ENCODE peak calls at places on chromosomes 3 and 15, in eight cellular contexts. One of them, this sample, is unnamed.

GRCh38 chr15:66224946-66225345 is 28.6 kb downstream of the MEGF11 start:
- DNase-seq in spleen: peak
- DNase-seq in endodermal cell: no peak
- DNase-seq in tibial nerve: no peak
- DNase-seq in adrenal gland: no peak
- DNase-seq in fibroblast of lung: no peak
- DNase-seq in brain microvascular endothelial cell: no peak
- DNase-seq in A549: no peak
- DNase-seq in this sample: peak

GRCh38 chr3:65412591-65412990 is 626.1 kb downstream of the MAGI1 start:
- DNase-seq in spleen: no peak
- DNase-seq in endodermal cell: peak
- DNase-seq in tibial nerve: no peak
- DNase-seq in adrenal gland: peak
- DNase-seq in fibroblast of lung: no peak
- DNase-seq in brain microvascular endothelial cell: no peak
- DNase-seq in A549: no peak
- DNase-seq in this sample: peak

GRCh38 chr3:27721717-27722564 is at the start of gene EOMES:
- DNase-seq in spleen: peak
- DNase-seq in endodermal cell: peak
- DNase-seq in tibial nerve: no peak
- DNase-seq in adrenal gland: peak
- DNase-seq in fibroblast of lung: peak
- DNase-seq in brain microvascular endothelial cell: no peak
- DNase-seq in A549: peak
- DNase-seq in this sample: peak

GRCh38 chr3:45367451-45367850 is 20.9 kb upstream of the LARS2 start:
- DNase-seq in spleen: no peak
- DNase-seq in endodermal cell: no peak
- DNase-seq in tibial nerve: no peak
- DNase-seq in adrenal gland: no peak
- DNase-seq in fibroblast of lung: peak
- DNase-seq in brain microvascular endothelial cell: peak
- DNase-seq in A549: peak
- DNase-seq in this sample: no peak

GRCh38 chr3:140135461-140135860 is 200.5 kb downstream of the CLSTN2 start:
- DNase-seq in spleen: no peak
- DNase-seq in endodermal cell: no peak
- DNase-seq in tibial nerve: no peak
- DNase-seq in adrenal gland: no peak
- DNase-seq in fibroblast of lung: no peak
- DNase-seq in brain microvascular endothelial cell: no peak
- DNase-seq in A549: no peak
- DNase-seq in this sample: no peak

GRCh38 chr3:188365184-188365583 is 211.2 kb downstream of the LPP start:
- DNase-seq in spleen: no peak
- DNase-seq in endodermal cell: no peak
- DNase-seq in tibial nerve: no peak
- DNase-seq in adrenal gland: no peak
- DNase-seq in fibroblast of lung: no peak
- DNase-seq in brain microvascular endothelial cell: no peak
- DNase-seq in A549: no peak
- DNase-seq in this sample: no peak

GRCh38 chr3:101270158-101270557 is 50.2 kb downstream of the IMPG2 start:
- DNase-seq in spleen: no peak
- DNase-seq in endodermal cell: no peak
- DNase-seq in tibial nerve: no peak
- DNase-seq in adrenal gland: no peak
- DNase-seq in fibroblast of lung: no peak
- DNase-seq in brain microvascular endothelial cell: no peak
- DNase-seq in A549: no peak
- DNase-seq in this sample: no peak

GRCh38 chr3:114902691-114903101 is 244.4 kb downstream of the ZBTB20 start:
- DNase-seq in spleen: no peak
- DNase-seq in endodermal cell: peak
- DNase-seq in tibial nerve: no peak
- DNase-seq in adrenal gland: no peak
- DNase-seq in fibroblast of lung: no peak
- DNase-seq in brain microvascular endothelial cell: no peak
- DNase-seq in A549: peak
- DNase-seq in this sample: no peak

GRCh38 chr3:107953707-107954106 is 137.1 kb downstream of the CD47 start:
- DNase-seq in spleen: no peak
- DNase-seq in endodermal cell: no peak
- DNase-seq in tibial nerve: no peak
- DNase-seq in adrenal gland: no peak
- DNase-seq in fibroblast of lung: no peak
- DNase-seq in brain microvascular endothelial cell: no peak
- DNase-seq in A549: no peak
- DNase-seq in this sample: no peak

GRCh38 chr3:186477033-186477432 is 67.1 kb downstream of the CRYGS start:
- DNase-seq in spleen: no peak
- DNase-seq in endodermal cell: peak
- DNase-seq in tibial nerve: no peak
- DNase-seq in adrenal gland: no peak
- DNase-seq in fibroblast of lung: no peak
- DNase-seq in brain microvascular endothelial cell: no peak
- DNase-seq in A549: no peak
- DNase-seq in this sample: no peak

GRCh38 chr15:58264068-58264971 is 126.1 kb downstream of the AQP9 start:
- DNase-seq in spleen: no peak
- DNase-seq in endodermal cell: no peak
- DNase-seq in tibial nerve: no peak
- DNase-seq in adrenal gland: no peak
- DNase-seq in fibroblast of lung: no peak
- DNase-seq in brain microvascular endothelial cell: no peak
- DNase-seq in A549: no peak
- DNase-seq in this sample: no peak

GRCh38 chr3:24220859-24221657 is 273.6 kb downstream of the THRB start:
- DNase-seq in spleen: no peak
- DNase-seq in endodermal cell: no peak
- DNase-seq in tibial nerve: no peak
- DNase-seq in adrenal gland: peak
- DNase-seq in fibroblast of lung: peak
- DNase-seq in brain microvascular endothelial cell: peak
- DNase-seq in A549: peak
- DNase-seq in this sample: no peak

GRCh38 chr3:185365281-185366211 is 2.6 kb downstream of the MAP3K13 start:
- DNase-seq in spleen: no peak
- DNase-seq in endodermal cell: no peak
- DNase-seq in tibial nerve: no peak
- DNase-seq in adrenal gland: no peak
- DNase-seq in fibroblast of lung: no peak
- DNase-seq in brain microvascular endothelial cell: no peak
- DNase-seq in A549: no peak
- DNase-seq in this sample: peak

GRCh38 chr15:93063796-93064690 is 25.0 kb downstream of the RGMA start:
- DNase-seq in spleen: peak
- DNase-seq in endodermal cell: no peak
- DNase-seq in tibial nerve: no peak
- DNase-seq in adrenal gland: no peak
- DNase-seq in fibroblast of lung: no peak
- DNase-seq in brain microvascular endothelial cell: no peak
- DNase-seq in A549: no peak
- DNase-seq in this sample: no peak

GRCh38 chr15:57915827-57916531 is 149.5 kb downstream of the ALDH1A2 start:
- DNase-seq in spleen: no peak
- DNase-seq in endodermal cell: no peak
- DNase-seq in tibial nerve: no peak
- DNase-seq in adrenal gland: peak
- DNase-seq in fibroblast of lung: no peak
- DNase-seq in brain microvascular endothelial cell: no peak
- DNase-seq in A549: no peak
- DNase-seq in this sample: no peak

GRCh38 chr15:86850939-86851338 is 771.3 kb downstream of the AGBL1 start:
- DNase-seq in spleen: no peak
- DNase-seq in endodermal cell: no peak
- DNase-seq in tibial nerve: no peak
- DNase-seq in adrenal gland: no peak
- DNase-seq in fibroblast of lung: no peak
- DNase-seq in brain microvascular endothelial cell: no peak
- DNase-seq in A549: no peak
- DNase-seq in this sample: no peak

GRCh38 chr15:37109952-37110630 is 9.7 kb upstream of the MEIS2 start:
- DNase-seq in spleen: no peak
- DNase-seq in endodermal cell: peak
- DNase-seq in tibial nerve: no peak
- DNase-seq in adrenal gland: peak
- DNase-seq in fibroblast of lung: peak
- DNase-seq in brain microvascular endothelial cell: no peak
- DNase-seq in A549: no peak
- DNase-seq in this sample: peak

GRCh38 chr3:129622418-129622872 is 16.0 kb upstream of the PLXND1 start:
- DNase-seq in spleen: no peak
- DNase-seq in endodermal cell: no peak
- DNase-seq in tibial nerve: no peak
- DNase-seq in adrenal gland: no peak
- DNase-seq in fibroblast of lung: no peak
- DNase-seq in brain microvascular endothelial cell: no peak
- DNase-seq in A549: no peak
- DNase-seq in this sample: no peak

GRCh38 chr3:43256714-43257461 is 29.5 kb upstream of the SNRK start:
- DNase-seq in spleen: no peak
- DNase-seq in endodermal cell: no peak
- DNase-seq in tibial nerve: no peak
- DNase-seq in adrenal gland: no peak
- DNase-seq in fibroblast of lung: peak
- DNase-seq in brain microvascular endothelial cell: no peak
- DNase-seq in A549: no peak
- DNase-seq in this sample: no peak

GRCh38 chr15:66114863-66115425 is 138.6 kb downstream of the MEGF11 start:
- DNase-seq in spleen: peak
- DNase-seq in endodermal cell: no peak
- DNase-seq in tibial nerve: no peak
- DNase-seq in adrenal gland: no peak
- DNase-seq in fibroblast of lung: no peak
- DNase-seq in brain microvascular endothelial cell: no peak
- DNase-seq in A549: no peak
- DNase-seq in this sample: no peak

GRCh38 chr15:81595752-81596151 is 221.7 kb upstream of the TMC3 start:
- DNase-seq in spleen: no peak
- DNase-seq in endodermal cell: no peak
- DNase-seq in tibial nerve: no peak
- DNase-seq in adrenal gland: no peak
- DNase-seq in fibroblast of lung: no peak
- DNase-seq in brain microvascular endothelial cell: no peak
- DNase-seq in A549: no peak
- DNase-seq in this sample: no peak

GRCh38 chr3:13927295-13927694 is 47.4 kb upstream of the WNT7A start:
- DNase-seq in spleen: no peak
- DNase-seq in endodermal cell: peak
- DNase-seq in tibial nerve: no peak
- DNase-seq in adrenal gland: no peak
- DNase-seq in fibroblast of lung: no peak
- DNase-seq in brain microvascular endothelial cell: no peak
- DNase-seq in A549: peak
- DNase-seq in this sample: no peak

GRCh38 chr3:131739211-131739610 is 236.4 kb upstream of the MRPL3 start:
- DNase-seq in spleen: no peak
- DNase-seq in endodermal cell: no peak
- DNase-seq in tibial nerve: no peak
- DNase-seq in adrenal gland: no peak
- DNase-seq in fibroblast of lung: no peak
- DNase-seq in brain microvascular endothelial cell: no peak
- DNase-seq in A549: no peak
- DNase-seq in this sample: no peak

GRCh38 chr3:112122870-112123269 is 10.2 kb downstream of the GCSAM start:
- DNase-seq in spleen: no peak
- DNase-seq in endodermal cell: no peak
- DNase-seq in tibial nerve: no peak
- DNase-seq in adrenal gland: no peak
- DNase-seq in fibroblast of lung: no peak
- DNase-seq in brain microvascular endothelial cell: no peak
- DNase-seq in A549: no peak
- DNase-seq in this sample: no peak

GRCh38 chr15:90099072-90099867 is 3.0 kb downstream of the IDH2 start:
- DNase-seq in spleen: peak
- DNase-seq in endodermal cell: no peak
- DNase-seq in tibial nerve: no peak
- DNase-seq in adrenal gland: no peak
- DNase-seq in fibroblast of lung: no peak
- DNase-seq in brain microvascular endothelial cell: no peak
- DNase-seq in A549: no peak
- DNase-seq in this sample: no peak

GRCh38 chr15:73053398-73053723 is 1.1 kb downstream of the NEO1 start:
- DNase-seq in spleen: no peak
- DNase-seq in endodermal cell: no peak
- DNase-seq in tibial nerve: no peak
- DNase-seq in adrenal gland: no peak
- DNase-seq in fibroblast of lung: no peak
- DNase-seq in brain microvascular endothelial cell: no peak
- DNase-seq in A549: no peak
- DNase-seq in this sample: no peak
- H3K27ac ChIP-seq in spleen: peak
- H3K27ac ChIP-seq in endodermal cell: no peak
- H3K27ac ChIP-seq in tibial nerve: no peak
- H3K27ac ChIP-seq in adrenal gland: peak
- H3K27ac ChIP-seq in fibroblast of lung: no peak
- H3K27ac ChIP-seq in brain microvascular endothelial cell: no peak
- H3K27ac ChIP-seq in A549: peak
- H3K27ac ChIP-seq in this sample: peak

GRCh38 chr3:55817177-55817576 is 330.1 kb upstream of the WNT5A start:
- DNase-seq in spleen: no peak
- DNase-seq in endodermal cell: no peak
- DNase-seq in tibial nerve: no peak
- DNase-seq in adrenal gland: no peak
- DNase-seq in fibroblast of lung: no peak
- DNase-seq in brain microvascular endothelial cell: no peak
- DNase-seq in A549: no peak
- DNase-seq in this sample: no peak
- TF ChIP-seq CTCF in spleen: no peak
- TF ChIP-seq CTCF in endodermal cell: peak
- TF ChIP-seq CTCF in tibial nerve: no peak
- TF ChIP-seq CTCF in adrenal gland: no peak
- TF ChIP-seq CTCF in fibroblast of lung: no peak
- TF ChIP-seq CTCF in brain microvascular endothelial cell: no peak
- TF ChIP-seq CTCF in A549: no peak
- TF ChIP-seq CTCF in this sample: no peak

DNA sequence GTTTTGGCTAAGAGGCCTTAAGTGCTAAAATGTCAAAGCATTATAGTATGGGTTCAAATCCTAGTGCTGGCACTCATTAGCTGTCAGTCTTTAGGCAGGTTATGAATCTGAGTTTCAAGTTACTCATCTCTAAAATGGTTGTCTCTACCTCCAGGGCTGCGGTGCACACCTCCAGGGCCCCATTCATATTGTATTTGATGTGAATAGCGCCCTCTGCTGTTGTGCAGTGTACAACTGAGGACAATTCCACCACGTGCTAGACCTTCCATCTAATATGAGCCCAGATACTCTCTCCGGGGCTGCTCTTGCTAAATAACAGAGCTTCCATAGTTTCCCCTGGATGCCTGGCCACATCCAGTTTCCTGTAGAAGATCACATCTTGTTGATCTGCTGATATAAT is 54.3 kb downstream of the OXNAD1 start:
- DNase-seq in spleen: no peak
- DNase-seq in endodermal cell: peak
- DNase-seq in tibial nerve: no peak
- DNase-seq in adrenal gland: peak
- DNase-seq in fibroblast of lung: no peak
- DNase-seq in brain microvascular endothelial cell: no peak
- DNase-seq in A549: peak
- DNase-seq in this sample: no peak
- H3K27ac ChIP-seq in spleen: no peak
- H3K27ac ChIP-seq in endodermal cell: no peak
- H3K27ac ChIP-seq in tibial nerve: no peak
- H3K27ac ChIP-seq in adrenal gland: peak
- H3K27ac ChIP-seq in fibroblast of lung: no peak
- H3K27ac ChIP-seq in brain microvascular endothelial cell: no peak
- H3K27ac ChIP-seq in A549: no peak
- H3K27ac ChIP-seq in this sample: no peak

GRCh38 chr3:37902674-37903073 is 41.0 kb downstream of the CTDSPL start:
- DNase-seq in spleen: no peak
- DNase-seq in endodermal cell: no peak
- DNase-seq in tibial nerve: no peak
- DNase-seq in adrenal gland: no peak
- DNase-seq in fibroblast of lung: no peak
- DNase-seq in brain microvascular endothelial cell: no peak
- DNase-seq in A549: no peak
- DNase-seq in this sample: no peak
- TF ChIP-seq CTCF in spleen: no peak
- TF ChIP-seq CTCF in endodermal cell: no peak
- TF ChIP-seq CTCF in tibial nerve: no peak
- TF ChIP-seq CTCF in adrenal gland: no peak
- TF ChIP-seq CTCF in fibroblast of lung: no peak
- TF ChIP-seq CTCF in brain microvascular endothelial cell: no peak
- TF ChIP-seq CTCF in A549: no peak
- TF ChIP-seq CTCF in this sample: no peak